ENCODE peak calls at places on chromosomes 6 and 20, in ten cellular contexts. A, I, V, D, C, R, E, L, S and F are unnamed samples.

GRCh38 chr6:37130704-37131103 is 39.2 kb upstream of the PIM1 start:
- DNase-seq in D (peak), L (peak), S (peak), R (peak), A (peak), E (no peak), I (peak), V (peak), C (no peak), F (no peak)

GRCh38 chr20:31833931-31834521 is 11.4 kb downstream of the FOXS1 start:
- DNase-seq in A (no peak), I (no peak), D (no peak), E (no peak), L (no peak), S (no peak), C (no peak), V (no peak), R (no peak), F (no peak)

GRCh38 chr20:16236589-16237241 is 336.5 kb downstream of the KIF16B start:
- DNase-seq in I (no peak), D (no peak), R (no peak), L (no peak), C (peak), S (no peak), A (no peak), E (no peak), V (no peak), F (no peak)

GRCh38 chr6:97282238-97282725 is 734 bp downstream of the MMS22L start:
- DNase-seq in R (no peak), I (peak), C (peak), S (peak), V (peak), D (no peak), L (peak), A (no peak), E (no peak), F (no peak)

GRCh38 chr6:166494757-166495486 is 91.6 kb downstream of the RAMACL start:
- DNase-seq in A (no peak), S (no peak), D (no peak), E (peak), C (peak), I (no peak), V (no peak), R (no peak), L (no peak), F (no peak)

GRCh38 chr20:60586417-60587105 is 628.3 kb downstream of the CDH26 start:
- DNase-seq in C (peak), R (no peak), A (no peak), S (no peak), I (no peak), E (no peak), V (no peak), D (no peak), L (no peak), F (no peak)

GRCh38 chr6:30490031-30490876 is 945 bp downstream of the HLA-E start:
- DNase-seq in R (peak), E (peak), L (peak), V (peak), A (peak), C (peak), I (peak), D (peak), S (peak), F (no peak)

GRCh38 chr6:34018961-34019606 is 126.8 kb downstream of the GRM4 start:
- DNase-seq in V (no peak), S (no peak), I (no peak), C (no peak), R (no peak), A (no peak), D (no peak), L (no peak), E (no peak), F (no peak)

GRCh38 chr6:150692604-150693003 is 92.9 kb downstream of the PLEKHG1 start:
- DNase-seq in E (no peak), L (no peak), D (no peak), R (no peak), S (no peak), I (no peak), A (no peak), V (no peak), C (no peak), F (no peak)

GRCh38 chr20:49658508-49658907 is 55.2 kb downstream of the B4GALT5 start:
- DNase-seq in A (no peak), L (no peak), V (no peak), R (no peak), I (no peak), S (no peak), C (peak), E (no peak), D (no peak), F (no peak)

GRCh38 chr20:25058051-25058796 is at the start of gene ACSS1:
- DNase-seq in E (peak), A (peak), S (peak), C (no peak), L (no peak), R (peak), I (peak), V (no peak), D (peak), F (no peak)

GRCh38 chr6:20092071-20092566 is 120.2 kb downstream of the MBOAT1 start:
- DNase-seq in I (peak), C (peak), R (no peak), A (no peak), L (peak), D (no peak), V (peak), S (peak), E (peak), F (peak)

GRCh38 chr6:22873531-22874136 is 304.3 kb downstream of the HDGFL1 start:
- DNase-seq in V (no peak), L (no peak), I (peak), A (no peak), E (no peak), R (no peak), D (no peak), S (no peak), C (no peak), F (no peak)

GRCh38 chr6:136123464-136123863 is 126.6 kb downstream of the MTFR2 start:
- DNase-seq in E (no peak), R (no peak), S (peak), I (peak), C (no peak), L (peak), V (no peak), A (no peak), D (no peak), F (no peak)

GRCh38 chr20:5077761-5078387 is 41.9 kb downstream of the PCNA start:
- DNase-seq in V (no peak), S (no peak), C (no peak), D (no peak), E (peak), I (no peak), L (no peak), A (no peak), R (no peak), F (no peak)

GRCh38 chr6:170011233-170012142 is 260.1 kb downstream of the ERMARD start:
- DNase-seq in A (peak), R (no peak), V (no peak), E (no peak), C (peak), S (no peak), D (no peak), L (no peak), I (no peak), F (no peak)

GRCh38 chr6:26270121-26270861 is 94.7 kb upstream of the BTN3A2 start:
- DNase-seq in E (peak), S (no peak), V (no peak), A (no peak), L (peak), D (no peak), C (no peak), R (no peak), I (no peak), F (no peak)

GRCh38 chr20:6708010-6708409 is 59.5 kb upstream of the BMP2 start:
- DNase-seq in I (peak), S (peak), A (peak), R (peak), D (peak), C (peak), V (peak), E (no peak), L (peak), F (no peak)

GRCh38 chr6:112780498-112781096 is 433.5 kb downstream of the RFPL4B start:
- DNase-seq in R (peak), D (peak), S (peak), A (peak), V (peak), L (peak), I (peak), C (peak), E (peak), F (peak)

GRCh38 chr20:58852559-58853271 is at the start of gene GNAS:
- DNase-seq in D (no peak), A (peak), S (peak), R (peak), L (peak), I (peak), C (peak), E (peak), V (peak), F (no peak)
- H3K4me3 ChIP-seq in D (peak), A (peak), S (no peak), R (peak), L (peak), I (peak), C (peak), E (peak), V (peak), F (peak)

GRCh38 chr6:125302840-125303511 is 1.2 kb upstream of the HDDC2 start:
- DNase-seq in C (no peak), R (no peak), I (no peak), S (no peak), D (no peak), E (peak), L (no peak), V (no peak), A (no peak), F (no peak)

GRCh38 chr6:125303512-125303854 is 1.7 kb upstream of the HDDC2 start:
- DNase-seq in S (no peak), A (no peak), V (no peak), I (no peak), L (no peak), E (no peak), C (no peak), D (no peak), R (no peak), F (no peak)

GRCh38 chr6:125299257-125299656 is 2.5 kb downstream of the HDDC2 start:
- DNase-seq in I (no peak), R (no peak), E (no peak), D (no peak), V (no peak), C (no peak), A (no peak), L (no peak), S (no peak), F (no peak)

GRCh38 chr6:125300992-125301434 is 754 bp downstream of the HDDC2 start:
- DNase-seq in V (peak), C (peak), I (no peak), R (no peak), S (peak), A (no peak), L (peak), E (no peak), D (no peak), F (no peak)

DNA sequence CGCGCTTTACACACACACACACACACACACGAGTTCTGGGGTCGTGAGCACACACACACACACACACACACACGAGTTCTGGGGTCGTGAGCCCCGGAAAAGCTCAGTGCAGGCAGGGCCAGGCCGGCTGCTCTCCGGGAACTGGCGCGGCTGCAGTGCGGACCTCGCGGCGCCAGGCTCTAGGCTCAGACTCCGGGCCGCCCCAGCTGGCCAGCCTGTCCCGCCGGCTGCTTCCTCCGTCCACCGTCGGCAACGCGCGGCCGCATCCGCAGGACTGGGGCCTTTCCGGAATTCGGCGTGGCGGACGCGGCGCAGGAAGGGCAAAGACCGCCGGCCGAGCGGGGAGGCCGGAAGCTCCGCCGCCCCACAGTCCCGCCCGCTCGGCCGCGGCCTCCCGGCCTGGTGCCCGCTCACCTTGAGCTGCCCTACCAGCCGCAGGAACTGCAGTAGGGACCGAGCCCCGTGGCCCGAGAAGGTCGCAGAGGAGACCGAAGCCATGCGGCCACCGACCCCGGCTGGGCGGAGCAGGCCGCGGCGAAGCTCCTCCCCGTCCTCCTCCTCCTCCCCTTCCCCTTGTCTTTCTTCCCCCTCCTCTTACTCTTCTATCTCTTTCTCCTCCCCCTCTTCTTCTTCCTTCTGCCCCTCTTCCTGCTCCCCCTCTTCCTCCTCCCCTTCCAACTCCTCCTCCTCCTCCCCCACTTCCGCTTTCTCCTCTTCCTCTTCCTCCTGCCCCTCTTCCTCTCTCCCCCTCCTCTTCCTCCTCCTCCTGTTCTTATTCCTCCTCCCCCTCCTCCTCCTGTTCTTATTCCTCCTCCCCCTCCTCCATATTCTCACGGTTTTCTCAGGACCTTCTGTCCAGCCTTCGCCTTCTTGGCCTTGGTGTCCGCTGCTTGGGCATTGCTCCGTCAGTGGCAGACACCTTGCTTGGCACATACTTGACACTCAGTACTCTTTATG is at the start of gene HDDC2:
- DNase-seq in A (peak), D (peak), C (peak), R (peak), L (peak), V (peak), I (peak), E (peak), S (peak), F (no peak)
- H3K4me3 ChIP-seq in A (peak), D (peak), C (peak), R (peak), L (peak), V (peak), I (peak), E (peak), S (peak), F (peak)

DNA sequence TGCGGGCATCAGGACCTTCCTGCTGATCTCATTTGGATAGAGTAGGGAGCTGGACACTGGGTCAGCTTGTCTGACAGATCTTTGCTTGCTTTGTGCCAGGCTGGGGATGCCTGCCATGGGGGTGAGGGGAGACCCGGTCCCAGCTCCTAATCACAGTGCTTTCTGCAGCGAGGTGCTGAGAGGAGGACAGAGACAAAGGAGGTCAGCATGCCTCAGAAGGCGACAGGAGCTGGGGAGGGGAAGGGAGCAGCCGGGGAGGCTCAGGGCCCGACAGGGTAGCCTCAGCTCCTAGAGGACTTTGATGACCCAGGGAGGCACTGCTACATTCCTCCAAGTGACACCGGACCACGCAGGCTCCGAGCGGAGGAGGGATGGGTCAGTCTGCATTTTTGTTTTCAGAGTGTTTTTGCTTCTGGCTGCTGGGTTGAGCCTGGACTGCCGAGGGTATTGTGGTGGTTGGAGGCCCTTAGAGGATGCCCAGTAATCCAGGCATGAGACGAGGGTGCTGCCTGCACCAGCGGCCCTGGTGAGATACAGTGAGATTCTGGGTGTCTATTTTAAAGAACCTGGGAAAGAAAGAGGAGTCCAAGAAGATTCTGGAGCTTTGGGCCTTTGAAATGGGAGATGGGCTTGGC is 7.8 kb downstream of the RBM38 start:
- DNase-seq in S (no peak), E (no peak), I (no peak), R (no peak), L (no peak), C (no peak), A (peak), V (no peak), D (no peak), F (no peak)
- H3K4me3 ChIP-seq in S (no peak), E (peak), I (no peak), R (no peak), L (no peak), C (no peak), A (no peak), V (no peak), D (no peak), F (no peak)

GRCh38 chr6:45663181-45664180 is 285.7 kb upstream of the SUPT3H start:
- DNase-seq in E (peak), A (peak), L (no peak), C (peak), I (peak), D (no peak), R (peak), V (peak), S (no peak), F (no peak)
- H3K4me3 ChIP-seq in E (peak), A (no peak), L (peak), C (no peak), I (no peak), D (peak), R (peak), V (no peak), S (no peak), F (no peak)

DNA sequence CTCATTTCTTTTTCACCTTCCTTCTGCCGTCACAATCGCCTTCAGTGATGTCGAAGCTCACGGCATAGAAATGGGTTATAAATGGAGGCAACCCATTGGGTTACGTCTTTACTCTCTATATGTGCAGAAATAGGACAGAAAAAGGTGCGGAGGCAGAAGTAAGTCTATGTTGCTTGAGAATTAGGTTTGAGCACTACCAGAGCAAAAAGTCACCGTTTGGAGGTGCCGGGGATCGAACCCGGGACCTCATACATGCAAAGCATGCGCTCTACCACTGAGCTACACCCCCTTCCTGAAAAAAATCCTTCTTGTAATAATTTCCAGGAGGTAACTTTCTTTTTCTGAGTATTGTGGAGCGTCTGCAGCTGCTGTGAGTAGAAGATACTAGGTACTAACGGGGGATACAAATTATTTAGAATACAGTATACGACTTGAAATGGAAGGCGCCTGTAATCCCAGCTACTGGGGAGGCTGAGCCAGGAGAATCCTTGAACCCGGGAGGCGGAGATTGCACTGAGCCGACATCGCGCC is 134.2 kb downstream of the TRIM27 start:
- DNase-seq in L (peak), D (no peak), A (no peak), R (no peak), C (peak), V (peak), E (peak), I (peak), S (peak), F (no peak)
- H3K4me3 ChIP-seq in L (peak), D (no peak), A (peak), R (no peak), C (peak), V (peak), E (no peak), I (peak), S (peak), F (peak)

GRCh38 chr6:1312444-1313363 is 806 bp downstream of the FOXQ1 start:
- DNase-seq in S (no peak), E (peak), R (no peak), D (no peak), C (peak), V (no peak), L (no peak), A (peak), I (no peak), F (no peak)

GRCh38 chr6:1314617-1315016 is 2.7 kb downstream of the FOXQ1 start:
- DNase-seq in I (no peak), A (no peak), V (no peak), S (no peak), E (no peak), L (no peak), C (no peak), D (no peak), R (no peak), F (no peak)

GRCh38 chr6:1313755-1314503 is 2.0 kb downstream of the FOXQ1 start:
- DNase-seq in A (peak), R (peak), V (no peak), L (peak), D (peak), C (peak), S (peak), E (peak), I (no peak), F (no peak)

GRCh38 chr6:1312193-1312443 is 220 bp downstream of the FOXQ1 start:
- DNase-seq in R (no peak), E (peak), D (no peak), L (no peak), I (no peak), V (no peak), S (no peak), A (no peak), C (peak), F (no peak)

DNA sequence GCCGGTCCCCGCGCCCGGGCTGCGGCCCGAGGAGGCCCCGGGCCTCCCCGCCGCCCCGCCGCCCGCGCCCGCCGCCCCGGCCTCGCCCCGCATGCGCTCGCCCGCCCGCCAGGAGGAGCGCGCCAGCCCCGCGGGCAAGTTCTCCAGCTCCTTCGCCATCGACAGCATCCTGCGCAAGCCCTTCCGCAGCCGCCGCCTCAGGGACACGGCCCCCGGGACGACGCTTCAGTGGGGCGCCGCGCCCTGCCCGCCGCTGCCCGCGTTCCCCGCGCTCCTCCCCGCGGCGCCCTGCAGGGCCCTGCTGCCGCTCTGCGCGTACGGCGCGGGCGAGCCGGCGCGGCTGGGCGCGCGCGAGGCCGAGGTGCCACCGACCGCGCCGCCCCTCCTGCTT is 1.5 kb downstream of the FOXQ1 start:
- DNase-seq in A (no peak), E (no peak), C (peak), D (no peak), R (no peak), S (no peak), V (no peak), I (no peak), L (no peak), F (no peak)
- H3K4me3 ChIP-seq in A (no peak), E (no peak), C (no peak), D (peak), R (no peak), S (peak), V (no peak), I (no peak), L (peak), F (peak)

GRCh38 chr6:32475392-32476206 is 35.9 kb downstream of the HLA-DRA start:
- DNase-seq in A (no peak), D (no peak), I (no peak), C (no peak), S (no peak), R (no peak), V (no peak), L (no peak), E (no peak), F (no peak)

DNA sequence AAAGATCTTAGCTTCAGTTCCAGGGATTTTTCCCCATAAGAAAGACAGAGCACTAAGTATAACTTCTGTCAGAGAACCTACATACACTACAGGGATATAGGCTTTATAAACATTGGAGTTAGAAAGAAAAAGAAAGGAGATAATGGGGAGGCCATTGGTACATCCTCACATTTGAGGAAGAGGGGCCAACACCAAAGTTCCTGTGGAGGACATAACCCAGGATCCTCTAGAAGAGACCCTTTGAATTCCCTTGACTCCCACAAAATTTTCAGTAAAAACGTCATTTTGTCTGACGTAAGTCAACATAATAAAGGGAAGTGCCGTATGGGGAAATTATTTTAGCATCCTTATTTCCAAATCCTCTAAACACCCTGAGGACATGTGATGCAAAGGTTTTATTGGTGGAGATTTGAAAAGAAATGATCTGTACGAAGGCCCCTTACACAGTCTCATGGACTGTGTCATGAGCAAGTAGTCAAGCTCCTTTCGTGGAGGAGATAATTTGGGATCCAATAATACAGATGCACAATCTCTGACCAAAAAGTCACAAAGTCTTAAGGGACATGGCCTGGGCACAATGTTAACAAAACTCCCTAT is 33.2 kb downstream of the HLA-DRA start:
- DNase-seq in L (no peak), S (no peak), E (no peak), R (no peak), V (no peak), D (no peak), A (no peak), C (no peak), I (no peak), F (no peak)
- H3K4me3 ChIP-seq in L (no peak), S (no peak), E (no peak), R (no peak), V (no peak), D (no peak), A (no peak), C (no peak), I (no peak), F (no peak)